ENCODE peak calls at places on chromosome 15, in nine cellular contexts. O, B, T, Y, P, M, J, L and X are unnamed samples.

GRCh38 chr15:100658895-100659294 is 56.5 kb downstream of the ASB7 start:
- DNase-seq in O (no peak), B (no peak), T (no peak), Y (no peak), P (no peak), M (no peak), J (no peak), L (no peak), X (no peak)

GRCh38 chr15:56821721-56822425 is 88.6 kb upstream of the ZNF280D start:
- DNase-seq in O (peak; percentile 46), B (no peak), T (peak; percentile 65), Y (peak; percentile 78), P (no peak), M (peak; percentile 58), J (peak; percentile 70), L (peak; percentile 60), X (peak; percentile 70)

GRCh38 chr15:60528530-60528929 is 49.6 kb upstream of the ICE2 start:
- DNase-seq in O (no peak), B (no peak), T (no peak), Y (no peak), P (no peak), M (no peak), J (no peak), L (no peak), X (no peak)

GRCh38 chr15:63971427-63971805 is 74.9 kb downstream of the DAPK2 start:
- DNase-seq in O (no peak), B (no peak), T (no peak), Y (no peak), P (no peak), M (no peak), J (no peak), L (no peak), X (no peak)

GRCh38 chr15:55434989-55435825 is 26.9 kb downstream of the PIERCE2 start:
- DNase-seq in O (no peak), B (no peak), T (no peak), Y (no peak), P (no peak), M (peak; percentile 64), J (no peak), L (no peak), X (peak; percentile 9)

GRCh38 chr15:65769482-65769881 is 22.6 kb downstream of the DENND4A start:
- DNase-seq in O (no peak), B (no peak), T (no peak), Y (no peak), P (no peak), M (no peak), J (no peak), L (no peak), X (no peak)

GRCh38 chr15:73325191-73325980 is 43.4 kb downstream of the HCN4 start:
- DNase-seq in O (no peak), B (peak; percentile 41), T (no peak), Y (peak; percentile 54), P (no peak), M (no peak), J (peak; percentile 44), L (no peak), X (no peak)

GRCh38 chr15:49644364-49644794 is 23.5 kb downstream of the DTWD1 start:
- DNase-seq in O (peak; percentile 31), B (no peak), T (no peak), Y (no peak), P (no peak), M (no peak), J (no peak), L (no peak), X (no peak)

GRCh38 chr15:25176991-25177954 is 222.5 kb downstream of the SNRPN start:
- DNase-seq in O (peak; percentile 9), B (peak; percentile 43), T (peak; percentile 17), Y (peak; percentile 51), P (no peak), M (no peak), J (peak; percentile 39), L (peak; percentile 3), X (peak; percentile 0)

GRCh38 chr15:83654379-83655236 is 685 bp downstream of the ADAMTSL3 start:
- DNase-seq in O (peak; percentile 45), B (no peak), T (peak; percentile 28), Y (no peak), P (no peak), M (no peak), J (peak; percentile 74), L (no peak), X (peak; percentile 62)

GRCh38 chr15:42037650-42038049 is 16.8 kb upstream of the PLA2G4E start:
- DNase-seq in O (no peak), B (no peak), T (peak; percentile 75), Y (no peak), P (no peak), M (no peak), J (no peak), L (no peak), X (peak; percentile 70)

GRCh38 chr15:73867956-73868355 is 5.4 kb upstream of the TBC1D21 start:
- DNase-seq in O (no peak), B (peak; percentile 15), T (no peak), Y (no peak), P (no peak), M (no peak), J (no peak), L (no peak), X (no peak)

GRCh38 chr15:36080759-36081158 is 498.7 kb upstream of the CDIN1 start:
- DNase-seq in O (no peak), B (no peak), T (no peak), Y (no peak), P (no peak), M (no peak), J (no peak), L (no peak), X (no peak)

GRCh38 chr15:96585634-96586386 is 255.3 kb downstream of the NR2F2 start:
- DNase-seq in O (no peak), B (no peak), T (no peak), Y (no peak), P (no peak), M (no peak), J (no peak), L (no peak), X (no peak)

GRCh38 chr15:60408438-60409105 is 10.8 kb upstream of the ANXA2 start:
- DNase-seq in O (no peak), B (no peak), T (no peak), Y (no peak), P (no peak), M (peak; percentile 86), J (no peak), L (no peak), X (no peak)

GRCh38 chr15:51377038-51377761 is 35.7 kb downstream of the GLDN start:
- DNase-seq in O (no peak), B (no peak), T (no peak), Y (no peak), P (no peak), M (no peak), J (no peak), L (no peak), X (no peak)

GRCh38 chr15:69784808-69785550 is 312.7 kb downstream of the TLE3 start:
- DNase-seq in O (no peak), B (no peak), T (no peak), Y (peak; percentile 20), P (no peak), M (no peak), J (no peak), L (no peak), X (no peak)

GRCh38 chr15:64911317-64912186 is at the start of gene ANKDD1A:
- DNase-seq in O (peak; percentile 73), B (peak; percentile 79), T (peak; percentile 69), Y (peak; percentile 91), P (no peak), M (peak; percentile 94), J (peak; percentile 57), L (no peak), X (peak; percentile 74)

GRCh38 chr15:81054236-81054635 is 53.5 kb downstream of the TLNRD1 start:
- DNase-seq in O (no peak), B (no peak), T (no peak), Y (no peak), P (no peak), M (no peak), J (no peak), L (no peak), X (no peak)

GRCh38 chr15:58314593-58315216 is 117.1 kb upstream of the LIPC start:
- DNase-seq in O (no peak), B (no peak), T (no peak), Y (no peak), P (no peak), M (no peak), J (no peak), L (no peak), X (no peak)

GRCh38 chr15:22253676-22254408 is 173.5 kb downstream of the OR4M2 start:
- DNase-seq in O (no peak), B (no peak), T (no peak), Y (no peak), P (no peak), M (no peak), J (no peak), L (no peak), X (no peak)
- H3K9me3 ChIP-seq in O (no peaks in the 10 kb centered on the region), B (peaks cover 7% of the 10 kb centered on the region), T (peaks cover 29% of the 10 kb centered on the region), Y (no peaks in the 10 kb centered on the region), P (peaks cover 16% of the 10 kb centered on the region), M (peaks cover 19% of the 10 kb centered on the region), J (no peaks in the 10 kb centered on the region), L (no peaks in the 10 kb centered on the region), X (no peaks in the 10 kb centered on the region)

GRCh38 chr15:92200891-92201290 is 192.8 kb upstream of the ST8SIA2 start:
- DNase-seq in O (no peak), B (no peak), T (no peak), Y (no peak), P (no peak), M (no peak), J (no peak), L (no peak), X (no peak)

GRCh38 chr15:92196342-92196741 is 197.3 kb upstream of the ST8SIA2 start:
- DNase-seq in O (no peak), B (no peak), T (no peak), Y (no peak), P (no peak), M (no peak), J (no peak), L (no peak), X (no peak)

GRCh38 chr15:92197761-92198160 is 195.9 kb upstream of the ST8SIA2 start:
- DNase-seq in O (no peak), B (no peak), T (no peak), Y (no peak), P (no peak), M (no peak), J (no peak), L (no peak), X (no peak)
- H3K27ac ChIP-seq in O (no peak overlapping the region), B (no peak overlapping the region), T (no peak overlapping the region), Y (no peak overlapping the region), P (no peak overlapping the region), M (no peak overlapping the region), J (no peak overlapping the region), L (no peak overlapping the region), X (no peak overlapping the region)

DNA sequence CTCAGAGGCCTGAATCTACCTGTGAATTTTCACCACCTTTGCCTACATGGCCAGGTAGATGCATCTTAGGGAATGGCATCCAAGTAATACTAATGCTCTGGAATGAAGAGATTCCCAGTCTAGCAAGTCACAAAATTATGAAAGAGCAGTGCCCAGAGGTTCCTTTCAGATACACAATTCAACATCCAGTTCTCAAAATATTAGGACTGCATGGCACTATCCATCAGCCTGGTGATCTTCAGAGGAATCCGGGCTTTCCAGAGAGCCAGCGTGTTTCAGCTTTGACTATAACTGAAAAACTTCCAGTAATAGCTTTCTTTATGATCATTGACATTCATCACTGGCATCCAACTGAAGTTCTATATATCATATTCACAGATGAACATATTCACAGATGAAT is 849.8 kb downstream of the AGBL1 start:
- DNase-seq in O (no peak), B (no peak), T (no peak), Y (no peak), P (no peak), M (no peak), J (no peak), L (no peak), X (no peak)
- TF ChIP-seq POLR2A in O (no peak), B (no peak), T (no peak), Y (no peak), P (no peak), M (no peak), J (no peak), L (no peak), X (no peak)

GRCh38 chr15:71822890-71823289 is 12.5 kb downstream of the NR2E3 start:
- DNase-seq in O (no peak), B (no peak), T (no peak), Y (no peak), P (no peak), M (no peak), J (no peak), L (no peak), X (no peak)
- H3K9me3 ChIP-seq in O (no peaks in the 10 kb centered on the region), B (peaks cover 29% of the 10 kb centered on the region), T (peaks cover 16% of the 10 kb centered on the region), Y (peaks cover 65% of the 10 kb centered on the region), P (peaks cover 12% of the 10 kb centered on the region), M (peaks cover 67% of the 10 kb centered on the region), J (peaks cover 15% of the 10 kb centered on the region), L (peaks cover 8% of the 10 kb centered on the region), X (no peaks in the 10 kb centered on the region)